ENCODE peak calls at places on chromosomes 5 and 9, in seven cellular contexts. L is cardiac fibroblast, W is AG04450, O is dorsolateral prefrontal cortex, V is colonic mucosa, B is glutamatergic neuron, J is activated B cell treated with CpG ODN at 0.5 μM for 24 hours. T is an unnamed sample.
A peak's percentile ranks its signal among the peaks of the same experiment; 100 is the strongest.

GRCh38 chr5:121430538-121430937 is 421.1 kb upstream of the FTMT start:
- DNase-seq in B (no peak), W (no peak), L (no peak), J (no peak), V (no peak), O (no peak), T (no peak)

GRCh38 chr5:172582940-172583339 is 58.1 kb upstream of the NEURL1B start:
- DNase-seq in L (no peak), O (no peak), V (no peak), B (no peak), J (no peak), W (no peak), T (no peak)

GRCh38 chr9:110049699-110050450 is 158.1 kb downstream of the C9orf152 start:
- DNase-seq in L (peak; percentile 51), W (no peak), V (peak; percentile 41), O (no peak), B (peak; percentile 59), J (peak; percentile 28), T (no peak)

GRCh38 chr5:12017037-12017436 is 112.8 kb upstream of the CTNND2 start:
- DNase-seq in W (no peak), L (no peak), J (no peak), B (no peak), O (no peak), V (no peak), T (no peak)

GRCh38 chr9:87445646-87446045 is 52.0 kb upstream of the DAPK1 start:
- DNase-seq in O (no peak), B (peak; percentile 53), V (peak; percentile 27), J (no peak), W (no peak), L (peak; percentile 22), T (no peak)

GRCh38 chr5:105956456-105957177 is 1714.1 kb downstream of the EFNA5 start:
- DNase-seq in O (no peak), J (no peak), W (no peak), B (no peak), L (peak; percentile 36), V (no peak), T (no peak)

GRCh38 chr5:1322955-1323802 is 21.7 kb downstream of the CLPTM1L start:
- DNase-seq in W (no peak), O (peak; percentile 34), B (no peak), J (peak; percentile 9), V (no peak), L (no peak), T (no peak)

GRCh38 chr5:132426525-132427138 is 57.1 kb downstream of the SLC22A5 start:
- DNase-seq in W (peak; percentile 80), O (no peak), L (peak; percentile 96), J (peak; percentile 60), V (peak; percentile 74), B (peak; percentile 22), T (peak; percentile 76)

GRCh38 chr9:20044686-20045085 is 255.8 kb upstream of the SLC24A2 start:
- DNase-seq in O (no peak), L (peak; percentile 42), V (no peak), W (no peak), J (no peak), B (no peak), T (no peak)

GRCh38 chr5:6525910-6526309 is 77.3 kb downstream of the UBE2QL1 start:
- DNase-seq in V (no peak), O (no peak), J (no peak), L (no peak), B (peak; percentile 51), W (no peak), T (no peak)

GRCh38 chr5:112743631-112744030 is 5.9 kb downstream of the APC start:
- DNase-seq in O (no peak), B (no peak), J (no peak), W (no peak), V (no peak), L (no peak), T (no peak)

GRCh38 chr5:6783787-6784186 is 70.6 kb downstream of the TENT4A start:
- DNase-seq in V (no peak), L (no peak), W (no peak), O (no peak), J (no peak), B (no peak), T (no peak)

GRCh38 chr5:21919417-21920022 is 933.6 kb downstream of the CDH12 start:
- DNase-seq in W (no peak), V (no peak), B (peak; percentile 34), J (no peak), O (no peak), L (peak; percentile 63), T (no peak)

GRCh38 chr5:56658972-56659371 is 156.4 kb upstream of the MAP3K1 start:
- DNase-seq in W (no peak), V (no peak), J (no peak), B (no peak), L (no peak), O (no peak), T (no peak)

GRCh38 chr5:14816374-14816998 is 55.1 kb downstream of the ANKH start:
- DNase-seq in W (no peak), L (peak; percentile 52), B (no peak), O (no peak), V (no peak), J (no peak), T (no peak)

GRCh38 chr5:45508155-45508554 is 188.0 kb downstream of the HCN1 start:
- DNase-seq in B (no peak), W (no peak), V (no peak), L (no peak), O (no peak), J (no peak), T (no peak)

GRCh38 chr5:144177548-144177947 is 6.9 kb downstream of the KCTD16 start:
- DNase-seq in O (no peak), J (no peak), V (no peak), B (no peak), W (no peak), L (no peak), T (no peak)

GRCh38 chr5:124394700-124395099 is 351.7 kb downstream of the ZNF608 start:
- DNase-seq in W (no peak), V (no peak), L (no peak), B (no peak), J (no peak), O (peak; percentile 47), T (no peak)

GRCh38 chr9:77960356-77961153 is 71.1 kb downstream of the GNAQ start:
- DNase-seq in O (no peak), W (no peak), V (no peak), B (no peak), J (no peak), L (no peak), T (no peak)

GRCh38 chr9:6080154-6080716 is 64.8 kb upstream of the RANBP6 start:
- DNase-seq in W (peak; percentile 63), V (peak; percentile 90), O (peak; percentile 69), L (peak; percentile 86), J (peak; percentile 60), B (peak; percentile 86), T (peak; percentile 63)

GRCh38 chr9:127877566-127877998 is at the start of gene AK1:
- DNase-seq in L (peak; percentile 52), W (no peak), B (peak; percentile 84), O (peak; percentile 85), V (peak; percentile 89), J (no peak), T (no peak)

GRCh38 chr9:127937383-127938297 is at the start of gene DPM2:
- DNase-seq in L (peak; percentile 83), O (peak; percentile 77), V (peak; percentile 84), B (peak; percentile 83), J (peak; percentile 82), W (no peak), T (peak; percentile 51)

GRCh38 chr9:69027355-69028097 is 8.0 kb upstream of the FXN start:
- DNase-seq in O (no peak), B (no peak), L (peak; percentile 68), V (peak; percentile 50), J (no peak), W (no peak), T (no peak)

GRCh38 chr5:178469011-178469974 is 120.9 kb downstream of the COL23A1 start:
- DNase-seq in J (no peak), V (no peak), O (no peak), B (no peak), W (no peak), L (no peak), T (no peak)

GRCh38 chr5:32444191-32444945 is at the start of gene ZFR:
- DNase-seq in O (peak; percentile 89), J (peak; percentile 90), B (peak; percentile 96), W (peak; percentile 50), V (peak; percentile 94), L (peak; percentile 86), T (peak; percentile 76)

GRCh38 chr9:1612886-1613285 is 402.3 kb upstream of the SMARCA2 start:
- DNase-seq in W (no peak), L (no peak), J (no peak), V (no peak), B (no peak), O (no peak), T (no peak)

DNA sequence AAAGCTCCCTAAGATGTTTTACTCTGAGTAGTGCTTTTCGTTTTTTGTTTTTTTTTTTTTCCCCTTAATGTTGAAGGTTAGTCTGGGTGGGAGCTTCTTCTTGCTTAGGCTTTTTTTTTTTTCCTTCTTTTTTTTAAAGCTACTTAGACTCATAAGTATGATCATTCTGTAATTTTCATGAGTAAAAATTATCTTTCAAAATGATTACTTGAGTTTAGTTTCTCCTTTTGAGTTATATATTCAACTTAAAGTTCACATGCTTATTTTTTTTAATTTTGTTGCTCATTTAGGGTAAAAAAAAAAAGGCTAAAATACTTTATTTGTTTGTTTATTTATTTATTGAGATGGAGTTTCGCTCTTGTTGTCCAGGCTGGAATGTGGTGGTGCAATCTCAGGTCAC is 2.9 kb downstream of the RBM27 start:
- DNase-seq in B (no peak), V (no peak), J (no peak), L (no peak), O (no peak), W (no peak), T (no peak)
- TF ChIP-seq CTCF in B (no peak), V (no peak), J (no peak), L (no peak), O (no peak), W (no peak), T (no peak)

GRCh38 chr9:135960328-135961276 is 571 bp downstream of the UBAC1 start:
- DNase-seq in L (peak; percentile 17), B (no peak), W (no peak), V (no peak), O (no peak), J (peak; percentile 27), T (no peak)
- TF ChIP-seq CTCF in L (no peak), B (no peak), W (no peak), V (no peak), O (no peak), J (no peak), T (no peak)

GRCh38 chr5:31237159-31237558 is 43.7 kb downstream of the CDH6 start:
- DNase-seq in L (peak; percentile 26), J (no peak), W (no peak), B (peak; percentile 26), V (no peak), O (no peak), T (no peak)
- TF ChIP-seq CTCF in L (no peak), J (no peak), W (no peak), B (no peak), V (no peak), O (no peak), T (no peak)

DNA sequence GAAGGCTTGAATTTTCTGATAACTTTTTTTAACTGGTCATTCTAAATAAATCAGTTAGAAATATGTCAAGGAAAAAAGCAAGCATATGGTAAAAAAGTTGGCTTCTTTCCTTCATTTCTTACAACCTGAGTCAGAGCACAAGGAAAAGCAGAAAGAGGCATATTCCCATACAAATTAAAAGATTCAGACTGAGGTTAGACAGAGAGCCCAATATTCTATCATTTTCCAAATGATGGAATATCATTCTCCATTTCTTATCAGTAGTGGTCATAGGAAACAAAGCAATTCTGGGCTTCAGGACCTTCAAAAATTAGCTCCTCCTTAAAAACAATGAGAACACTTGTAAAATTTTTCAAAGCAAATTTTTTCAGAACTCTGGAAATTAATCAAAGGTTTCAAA is 732.1 kb downstream of the MAT2B start:
- DNase-seq in W (no peak), L (peak; percentile 44), O (no peak), J (no peak), B (no peak), V (no peak), T (no peak)
- TF ChIP-seq CTCF in W (no peak), L (no peak), O (no peak), J (no peak), B (no peak), V (no peak), T (no peak)